ENCODE peak calls at places on chromosome 11, in four cellular contexts. A is activated B cell treated with CpG ODN at 0.5 μM for 24 hours; Y is left ventricle myocardium inferior; M is CD4-positive, alpha-beta T cell. B is an unnamed sample.

GRCh38 chr11:64385953-64386704 is 27.2 kb downstream of the RPS6KA4 start:
- DNase-seq in Y (no peak), A (no peak), M (no peak), B (no peak)

GRCh38 chr11:45180158-45180887 is 33.9 kb downstream of the PRDM11 start:
- DNase-seq in M (no peak), A (peak), Y (peak), B (peak)

GRCh38 chr11:117096140-117096972 is 1.9 kb downstream of the SIK3 start:
- DNase-seq in Y (no peak), A (peak), M (peak), B (no peak)

GRCh38 chr11:130162733-130163132 is 3.2 kb downstream of the ST14 start:
- DNase-seq in M (no peak), A (no peak), Y (no peak), B (no peak)

GRCh38 chr11:113723706-113724246 is 17.7 kb upstream of the TMPRSS5 start:
- DNase-seq in A (no peak), Y (no peak), M (no peak), B (no peak)

GRCh38 chr11:44032304-44033085 is 15.3 kb upstream of the ACCSL start:
- DNase-seq in M (no peak), Y (peak), A (no peak), B (no peak)

GRCh38 chr11:64885367-64886286 is 7.2 kb upstream of the EHD1 start:
- DNase-seq in Y (no peak), A (no peak), M (no peak), B (no peak)

GRCh38 chr11:62545437-62546243 is 966 bp downstream of the AHNAK start:
- DNase-seq in M (no peak), Y (peak), A (peak), B (no peak)

GRCh38 chr11:77668760-77669159 is 31.2 kb upstream of the CLNS1A start:
- DNase-seq in Y (no peak), M (no peak), A (no peak), B (no peak)

GRCh38 chr11:35792148-35792845 is 129.7 kb downstream of the TRIM44 start:
- DNase-seq in M (no peak), Y (no peak), A (no peak), B (no peak)

GRCh38 chr11:67389477-67389876 is 2.3 kb upstream of the RAD9A start:
- DNase-seq in M (no peak), Y (peak), A (peak), B (no peak)

GRCh38 chr11:15300282-15300681 is 185.6 kb downstream of the INSC start:
- DNase-seq in M (no peak), A (no peak), Y (no peak), B (no peak)

GRCh38 chr11:72673284-72673942 is 809 bp downstream of the PDE2A start:
- DNase-seq in M (no peak), Y (no peak), A (no peak), B (no peak)

GRCh38 chr11:36890280-36890679 is 292.2 kb upstream of the RAG2 start:
- DNase-seq in Y (no peak), M (no peak), A (no peak), B (no peak)

GRCh38 chr11:116267146-116267545 is 505.6 kb downstream of the BUD13 start:
- DNase-seq in A (no peak), M (no peak), Y (no peak), B (no peak)

GRCh38 chr11:7906481-7906880 is 24.6 kb downstream of the OR10A6 start:
- DNase-seq in A (no peak), M (no peak), Y (no peak), B (no peak)

GRCh38 chr11:109629734-109630133 is 207.7 kb downstream of the C11orf87 start:
- DNase-seq in Y (no peak), M (no peak), A (no peak), B (no peak)

GRCh38 chr11:89279176-89279575 is 101.5 kb downstream of the TYR start:
- DNase-seq in Y (no peak), A (no peak), M (no peak), B (no peak)

GRCh38 chr11:131185915-131186314 is 184.5 kb upstream of the NTM start:
- DNase-seq in M (no peak), Y (no peak), A (no peak), B (no peak)

GRCh38 chr11:126305699-126306098 is 1.8 kb downstream of the DCPS start:
- DNase-seq in A (no peak), Y (no peak), M (no peak), B (no peak)

GRCh38 chr11:46649180-46649738 is 31.9 kb downstream of the ATG13 start:
- DNase-seq in Y (peak), A (no peak), M (no peak), B (no peak)

GRCh38 chr11:7436657-7437056 is 48.6 kb upstream of the OLFML1 start:
- DNase-seq in Y (no peak), A (no peak), M (no peak), B (no peak)

GRCh38 chr11:98007072-98007471 is 1013.7 kb upstream of the CNTN5 start:
- DNase-seq in A (no peak), M (no peak), Y (no peak), B (no peak)

GRCh38 chr11:36127550-36127949 is 161.7 kb downstream of the COMMD9 start:
- DNase-seq in Y (no peak), A (no peak), M (no peak), B (no peak)

GRCh38 chr11:123055132-123055924 is 6.6 kb downstream of the HSPA8 start:
- DNase-seq in M (no peak), Y (no peak), A (no peak), B (no peak)

GRCh38 chr11:63595296-63595695 is 18.9 kb downstream of the PLAAT3 start:
- DNase-seq in M (no peak), A (no peak), Y (no peak), B (no peak)

GRCh38 chr11:46930089-46930488 is 6.5 kb upstream of the CSTPP1 start:
- DNase-seq in M (no peak), Y (no peak), A (no peak), B (no peak)

GRCh38 chr11:85705805-85706204 is 19.8 kb upstream of the CCDC89 start:
- DNase-seq in M (no peak), Y (no peak), A (no peak), B (no peak)

GRCh38 chr11:119101367-119101758 is 290 bp downstream of the DPAGT1 start:
- DNase-seq in A (no peak), Y (no peak), M (no peak), B (no peak)

GRCh38 chr11:119100960-119101349 is 698 bp downstream of the DPAGT1 start:
- DNase-seq in Y (no peak), A (no peak), M (no peak), B (no peak)

GRCh38 chr11:119103793-119104192 is 2.1 kb upstream of the DPAGT1 start:
- DNase-seq in Y (no peak), M (no peak), A (no peak), B (no peak)

GRCh38 chr11:119100246-119100959 is 1.2 kb downstream of the DPAGT1 start:
- DNase-seq in A (no peak), M (no peak), Y (no peak), B (no peak)

DNA sequence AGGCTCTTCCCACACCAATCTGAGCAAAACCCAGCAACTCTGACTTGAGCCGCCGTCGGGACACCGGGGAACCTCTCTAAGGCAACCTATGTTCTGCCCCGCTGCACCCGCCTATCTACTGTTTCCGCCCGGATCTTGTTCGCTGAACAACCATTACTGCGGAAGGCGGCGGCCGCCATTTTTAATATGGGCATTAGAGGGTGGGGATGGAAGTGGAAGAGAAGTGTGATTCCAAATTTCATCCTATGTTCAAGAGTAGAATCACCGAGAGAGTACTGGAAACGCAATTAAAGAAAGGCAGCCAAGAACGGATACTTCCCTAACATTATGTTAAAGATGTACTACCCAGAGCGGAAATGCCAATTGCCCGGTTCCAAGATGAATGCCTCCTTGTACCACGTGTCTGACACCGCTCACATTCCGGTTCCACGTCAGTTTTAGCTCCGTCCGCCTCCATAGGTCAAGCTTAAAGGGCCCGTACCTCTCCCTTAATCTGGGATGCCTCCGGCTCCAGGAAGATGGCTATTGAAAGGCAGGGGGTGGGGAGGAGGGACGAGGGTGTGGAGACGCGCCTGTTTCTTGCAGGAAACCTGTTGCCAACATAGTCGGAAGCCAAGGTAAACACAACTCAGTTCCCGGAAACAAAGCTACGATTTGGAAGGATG is at the start of gene DPAGT1:
- DNase-seq in A (peak), M (peak), Y (peak), B (no peak)
- TF ChIP-seq CTCF in A (no peak), M (no peak), Y (no peak), B (no peak)

DNA sequence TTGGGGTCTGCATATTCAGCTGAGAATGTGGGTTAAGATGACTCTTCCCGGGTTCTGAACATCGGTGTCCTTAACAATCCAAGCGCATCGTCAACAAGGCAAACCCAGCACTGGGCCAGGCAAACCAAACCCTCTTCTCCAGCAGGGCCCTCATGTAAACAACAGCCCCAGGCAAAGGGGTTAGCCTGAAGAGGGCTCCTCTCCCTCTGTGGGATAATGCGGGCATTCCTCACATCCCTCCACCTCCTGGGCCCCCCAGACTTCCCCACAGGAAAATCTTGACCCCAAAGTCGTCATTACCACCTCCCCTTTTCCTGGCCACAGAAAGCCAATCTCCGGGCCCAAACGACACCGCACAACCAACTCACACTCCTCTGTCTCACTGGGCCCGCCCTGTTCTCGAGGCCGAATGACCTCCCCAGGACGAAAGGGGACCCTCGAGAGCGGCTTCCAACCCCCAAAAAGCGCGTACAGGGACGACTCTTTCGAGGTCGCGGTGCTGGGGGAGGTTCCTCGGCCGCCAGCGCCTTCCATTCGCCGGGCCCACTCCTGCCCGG is 561 bp downstream of the DDB1 start:
- DNase-seq in M (no peak), A (no peak), Y (no peak), B (no peak)
- TF ChIP-seq CTCF in M (no peak), A (no peak), Y (no peak), B (no peak)

GRCh38 chr11:110711448-110711775 is 825 bp downstream of the ARHGAP20 start:
- DNase-seq in A (no peak), M (no peak), Y (no peak), B (no peak)

GRCh38 chr11:110713469-110713776 is 1.2 kb upstream of the ARHGAP20 start:
- DNase-seq in A (no peak), M (no peak), Y (no peak), B (no peak)

GRCh38 chr11:110710520-110711381 is 1.5 kb downstream of the ARHGAP20 start:
- DNase-seq in Y (peak), M (no peak), A (peak), B (peak)

GRCh38 chr11:110712643-110713468 is 619 bp upstream of the ARHGAP20 start:
- DNase-seq in Y (no peak), A (no peak), M (no peak), B (peak)

DNA sequence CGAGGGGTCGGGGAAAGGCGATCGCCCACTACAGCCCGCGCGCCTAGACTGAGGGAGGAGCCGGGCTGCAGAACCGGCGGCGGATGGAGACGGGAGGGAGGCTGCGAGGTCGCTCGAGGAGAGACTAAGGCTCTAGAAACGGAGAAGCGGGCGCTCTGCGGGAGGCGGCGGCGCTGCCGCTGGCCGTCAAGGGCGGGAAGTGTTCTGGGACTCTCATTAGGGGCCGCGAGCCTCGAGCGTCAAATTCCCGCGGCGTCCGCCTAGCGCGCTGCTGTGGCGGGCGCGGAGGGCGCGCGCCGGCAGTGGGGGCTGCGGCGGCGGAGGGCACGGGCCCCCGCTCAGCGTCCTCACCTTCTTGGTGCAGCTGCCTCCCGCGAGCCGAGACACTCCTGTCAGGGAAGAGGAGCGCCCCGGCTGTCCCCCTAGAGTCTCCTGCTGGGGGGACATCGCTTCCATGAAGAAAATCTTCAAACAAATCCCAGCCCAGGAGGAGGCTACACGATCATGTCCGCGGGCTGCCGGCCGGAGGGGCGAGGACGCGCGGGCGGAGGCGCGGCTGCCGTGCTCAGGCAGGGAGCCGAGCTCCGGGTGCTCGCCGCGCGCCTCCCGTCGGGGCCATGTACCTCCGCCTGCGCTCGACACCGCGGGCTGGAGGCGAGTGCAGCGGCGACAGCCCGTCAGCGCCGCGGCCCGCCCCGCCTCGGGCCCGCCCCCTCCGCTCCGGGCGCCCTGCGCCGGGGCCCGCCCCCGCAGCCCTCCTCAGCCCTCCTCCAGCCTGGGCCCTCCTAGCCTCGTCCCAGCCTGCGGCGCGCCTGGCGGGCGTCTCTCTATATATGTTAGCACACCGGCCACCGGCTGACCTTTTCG is at the start of gene ARHGAP20:
- DNase-seq in A (peak), M (no peak), Y (peak), B (peak)
- TF ChIP-seq CTCF in A (no peak), M (no peak), Y (no peak), B (no peak)

GRCh38 chr11:69093106-69093505 is 44.4 kb downstream of the TPCN2 start:
- DNase-seq in Y (no peak), M (no peak), A (no peak), B (no peak)
- TF ChIP-seq CTCF in Y (no peak), M (no peak), A (no peak), B (no peak)

DNA sequence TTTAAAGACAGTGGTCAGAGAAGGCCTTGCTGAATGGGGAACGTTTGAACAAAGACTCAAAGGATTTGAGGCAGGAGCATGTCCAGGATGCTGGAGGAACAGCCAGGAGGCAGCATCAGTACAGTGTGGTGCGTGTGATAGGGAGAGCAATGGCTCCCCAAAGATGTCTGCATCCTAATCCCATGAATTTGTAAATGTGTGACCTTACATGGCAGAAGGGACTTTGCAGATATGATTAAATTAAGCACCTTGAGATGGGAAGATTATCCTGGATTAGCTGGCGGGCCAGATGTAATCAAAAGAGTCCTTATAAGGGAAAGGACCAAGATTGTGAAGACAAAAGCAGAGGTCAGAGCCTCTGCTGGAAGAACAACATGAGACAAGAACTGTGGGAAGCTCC is 24.6 kb upstream of the FAT3 start:
- DNase-seq in A (no peak), Y (no peak), M (no peak), B (no peak)
- TF ChIP-seq CTCF in A (no peak), Y (no peak), M (no peak), B (peak)

DNA sequence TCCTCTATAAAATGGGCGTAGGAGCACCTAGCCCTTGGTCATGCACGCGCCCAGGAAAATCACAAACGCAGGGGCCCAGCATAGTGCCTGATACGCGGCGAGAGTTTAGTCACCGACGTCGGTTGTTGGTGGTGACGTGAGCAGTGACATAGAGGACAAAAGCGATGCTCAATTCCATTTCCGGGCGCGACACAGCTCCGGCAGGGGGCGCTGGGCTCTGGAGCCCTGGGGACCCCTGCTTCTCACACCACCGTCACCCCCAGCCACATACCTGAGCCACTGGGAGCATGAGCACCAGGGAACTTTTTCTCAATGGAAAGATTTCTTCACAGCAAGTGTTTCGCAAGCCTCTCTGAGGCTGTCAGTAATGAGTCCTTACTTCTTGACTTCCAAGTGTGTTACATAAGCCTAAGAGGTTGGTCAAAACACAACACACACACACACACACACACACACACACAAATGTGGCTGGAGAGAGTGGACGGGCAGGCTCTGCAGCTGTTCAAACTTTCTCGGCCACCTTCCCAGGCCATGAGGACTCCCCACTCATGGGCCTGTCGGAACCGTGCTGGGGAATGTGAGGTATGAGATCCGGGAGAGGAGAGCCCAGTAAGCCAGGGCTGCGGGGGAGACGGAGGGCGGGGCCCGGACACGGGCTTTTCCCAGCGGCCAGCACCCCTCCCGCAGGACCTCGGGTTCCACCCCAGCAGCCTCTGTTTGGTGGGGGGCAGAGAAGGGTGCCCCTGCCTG is 36.9 kb upstream of the LINC01488 start:
- DNase-seq in A (no peak), Y (peak), M (no peak), B (no peak)
- TF ChIP-seq CTCF in A (no peak), Y (peak), M (no peak), B (no peak)

GRCh38 chr11:57615308-57615707 is 17.8 kb downstream of the SERPING1 start:
- DNase-seq in Y (no peak), A (no peak), M (no peak), B (no peak)
- TF ChIP-seq CTCF in Y (no peak), A (no peak), M (no peak), B (no peak)

B was measured in D721Med.